ENCODE peak calls at places on chromosomes 12 and 14, in six cellular contexts. A is IMR-90, D is HepG2, Z is K562, C is HCT116, K is GM12878. O is an unnamed sample.

GRCh38 chr12:78204926-78205325 is 374.2 kb downstream of the NAV3 start:
- DNase-seq in Z (no peak), C (no peak), K (no peak), A (peak), D (no peak), O (no peak)

GRCh38 chr14:58765375-58765774 is 127.6 kb downstream of the DACT1 start:
- DNase-seq in K (no peak), D (no peak), Z (no peak), A (no peak), C (no peak), O (no peak)

GRCh38 chr12:76300297-76300665 is 47.9 kb downstream of the BBS10 start:
- DNase-seq in C (no peak), K (no peak), Z (no peak), D (no peak), A (no peak), O (no peak)

GRCh38 chr12:46332260-46332659 is 40.3 kb downstream of the SLC38A2 start:
- DNase-seq in A (peak), K (no peak), C (no peak), Z (no peak), D (peak), O (peak)

GRCh38 chr12:108831309-108831991 is 25.9 kb downstream of the SSH1 start:
- DNase-seq in D (no peak), A (no peak), K (peak), C (no peak), Z (no peak), O (no peak)

GRCh38 chr12:24561882-24562760 is 386.8 kb downstream of the BCAT1 start:
- DNase-seq in A (peak), Z (no peak), K (no peak), D (no peak), C (no peak), O (peak)

GRCh38 chr12:91722072-91722471 is 423.6 kb downstream of the BTG1 start:
- DNase-seq in D (no peak), C (no peak), A (no peak), K (no peak), Z (no peak), O (no peak)

GRCh38 chr12:30796891-30797371 is 42.2 kb upstream of the CAPRIN2 start:
- DNase-seq in A (peak), K (no peak), Z (no peak), C (no peak), D (no peak), O (peak)

GRCh38 chr14:49893309-49894213 is 679 bp downstream of the ARF6 start:
- DNase-seq in K (no peak), C (no peak), Z (peak), D (no peak), A (no peak), O (peak)

GRCh38 chr12:12333407-12333831 is 16.6 kb downstream of the MANSC1 start:
- DNase-seq in Z (no peak), D (no peak), C (no peak), A (peak), K (no peak), O (no peak)

GRCh38 chr12:78421011-78421410 is 443.6 kb upstream of the SYT1 start:
- DNase-seq in Z (no peak), A (peak), D (no peak), C (no peak), K (no peak), O (no peak)

GRCh38 chr12:91142184-91142583 is 30.9 kb upstream of the LUM start:
- DNase-seq in C (no peak), Z (no peak), K (no peak), D (no peak), A (peak), O (no peak)

GRCh38 chr14:65222434-65222833 is 120.1 kb upstream of the MAX start:
- DNase-seq in D (no peak), C (peak), A (peak), K (no peak), Z (peak), O (peak)

GRCh38 chr12:52900896-52901714 is 3.8 kb downstream of the KRT8 start:
- DNase-seq in C (no peak), D (peak), A (no peak), K (no peak), Z (no peak), O (no peak)

GRCh38 chr12:117842630-117843029 is 126.2 kb downstream of the KSR2 start:
- DNase-seq in K (no peak), A (no peak), Z (no peak), C (no peak), D (no peak), O (no peak)

GRCh38 chr12:49417558-49417957 is 50.3 kb downstream of the SPATS2 start:
- DNase-seq in A (no peak), Z (no peak), C (no peak), K (no peak), D (no peak), O (no peak)
- TF ChIP-seq RAD21 in A (no peak), Z (no peak), C (no peak), K (no peak), D (no peak), O (no peak)

DNA sequence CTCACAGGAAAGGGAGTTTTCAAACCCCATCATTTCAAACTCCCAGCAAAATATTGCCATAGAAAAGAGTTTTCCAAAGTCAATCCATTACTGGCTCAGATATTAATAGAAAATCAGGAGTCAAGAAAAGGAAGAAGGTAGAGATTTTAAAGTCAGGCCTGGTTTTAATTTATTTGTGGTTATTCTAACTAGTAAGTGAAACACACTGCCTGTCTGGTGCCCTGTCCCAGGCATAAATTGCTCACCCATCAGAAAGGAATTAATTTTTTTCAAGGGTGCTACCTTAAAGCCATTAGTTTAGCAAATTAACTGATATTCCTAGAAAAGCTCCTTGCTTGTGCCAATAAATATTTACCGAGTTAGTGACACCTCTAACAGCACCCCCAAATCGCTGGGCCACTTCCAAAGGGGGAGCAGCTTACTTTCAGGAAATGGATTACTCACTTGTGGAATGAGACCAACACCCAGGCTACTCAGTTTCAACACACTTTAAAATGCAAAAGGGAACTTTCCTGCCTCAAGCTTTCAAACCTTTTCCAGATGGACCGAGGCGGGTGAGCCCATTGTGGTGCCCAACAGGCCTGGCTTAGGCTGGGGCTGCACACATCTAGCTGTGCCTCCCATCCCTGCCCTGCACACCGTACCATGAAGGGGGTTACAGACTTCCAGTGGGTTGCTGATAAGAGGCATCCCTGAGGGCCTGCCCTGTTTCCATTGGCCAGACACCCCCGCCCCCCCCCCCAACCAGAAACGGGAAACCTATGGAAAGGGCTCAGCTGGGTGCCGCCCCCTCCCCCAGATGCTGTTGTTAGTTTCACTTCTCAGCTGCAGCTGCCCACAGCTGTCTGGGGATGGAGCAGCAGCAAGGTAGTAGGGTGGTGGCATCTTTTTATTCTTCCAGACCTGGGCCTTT is 117.2 kb downstream of the SAMD4A start:
- DNase-seq in Z (no peak), A (peak), D (no peak), K (no peak), C (no peak), O (no peak)
- TF ChIP-seq RAD21 in Z (no peak), A (no peak), D (no peak), K (no peak), C (no peak), O (no peak)

DNA sequence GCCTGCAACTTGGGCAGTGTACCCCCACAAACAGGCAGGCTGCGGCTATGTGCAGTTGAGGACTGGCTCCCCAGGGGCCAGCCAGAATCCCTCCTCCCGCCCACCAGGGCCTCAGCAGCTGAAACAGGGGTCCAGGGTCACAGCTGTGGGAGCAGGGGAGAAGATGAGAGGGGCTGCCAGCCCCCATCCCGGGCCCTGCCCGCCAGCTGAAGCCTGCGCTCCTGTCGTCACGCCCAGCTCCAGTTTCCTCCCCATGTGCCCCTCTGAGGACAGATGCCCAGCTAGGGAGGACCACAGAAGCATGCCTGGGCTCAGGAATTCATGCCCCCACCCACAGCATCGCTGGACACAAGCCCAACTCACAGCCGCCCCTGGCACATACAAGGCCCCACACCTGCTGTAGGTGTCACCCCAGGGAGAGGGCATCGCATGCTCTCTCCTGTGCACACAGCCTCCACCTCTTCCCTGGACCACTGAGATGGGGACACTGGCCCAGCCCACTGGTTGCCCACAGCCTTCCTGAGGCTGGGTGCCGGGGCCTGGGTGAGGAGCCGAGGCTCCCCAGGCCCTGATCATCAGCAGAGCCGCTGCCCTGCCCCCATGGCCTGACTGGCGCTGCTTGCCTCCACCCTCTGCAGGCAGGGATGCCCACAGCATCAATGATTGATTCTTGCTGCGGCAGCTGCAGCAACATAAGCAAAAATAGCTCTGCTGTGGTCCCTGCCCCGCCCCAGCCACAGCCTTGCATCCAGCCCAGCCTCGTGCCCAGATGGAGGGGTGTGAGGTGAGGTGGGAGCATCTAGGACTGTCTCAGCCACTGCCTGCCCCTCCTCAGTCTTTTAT is 3.7 kb upstream of the CLBA1 start:
- DNase-seq in C (no peak), A (no peak), D (no peak), K (no peak), Z (no peak), O (no peak)
- TF ChIP-seq RAD21 in C (no peak), A (no peak), D (no peak), K (no peak), Z (no peak), O (no peak)

GRCh38 chr12:10098762-10099161 is at the start of gene CLEC1A:
- DNase-seq in D (no peak), K (no peak), C (no peak), A (no peak), Z (no peak), O (no peak)
- TF ChIP-seq RAD21 in D (no peak), K (no peak), C (no peak), A (no peak), Z (no peak), O (no peak)

DNA sequence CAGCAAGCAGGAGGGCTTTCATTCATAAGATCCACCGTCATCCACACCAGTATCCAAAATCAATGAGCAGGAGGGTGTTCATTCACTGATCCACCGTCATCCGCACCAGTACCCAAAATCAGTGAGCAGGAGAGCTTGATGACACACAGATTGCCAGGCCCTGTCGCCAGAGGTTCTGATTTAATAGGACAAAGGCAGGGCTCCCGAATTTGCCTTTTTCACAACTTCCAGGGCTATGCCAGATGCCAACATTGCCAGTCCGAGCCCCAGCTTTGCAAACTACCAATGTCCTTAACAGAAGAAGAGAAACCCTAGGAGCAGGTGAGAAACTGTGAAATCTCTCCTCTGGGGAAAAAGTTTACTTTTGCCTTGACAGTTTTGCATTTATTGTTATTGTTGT is 115.0 kb downstream of the SLC15A4 start:
- DNase-seq in D (no peak), C (no peak), K (no peak), A (no peak), Z (no peak), O (no peak)
- TF ChIP-seq RAD21 in D (no peak), C (no peak), K (no peak), A (no peak), Z (no peak), O (no peak)

GRCh38 chr12:6235499-6235898 is 35.3 kb downstream of the CD9 start:
- DNase-seq in D (peak), Z (no peak), C (no peak), A (no peak), K (no peak), O (no peak)
- TF ChIP-seq RAD21 in D (no peak), Z (no peak), C (no peak), A (no peak), K (no peak), O (no peak)

GRCh38 chr14:93716410-93717221 is 71.7 kb downstream of the PRIMA1 start:
- DNase-seq in Z (no peak), D (no peak), C (no peak), K (no peak), A (no peak), O (no peak)
- TF ChIP-seq RAD21 in Z (no peak), D (no peak), C (no peak), K (no peak), A (no peak), O (no peak)